ENCODE peak calls at places on chromosomes 16 and 17, in five cellular contexts. Y, M, Q, D and O are unnamed samples.
A peak's percentile ranks its signal among the peaks of the same experiment; 100 is the strongest.

GRCh38 chr17:65088621-65089385 is 32.3 kb upstream of the GNA13 start:
- DNase-seq in Y (peak; percentile 67), M (no peak), Q (no peak), D (no peak), O (peak; percentile 91)

GRCh38 chr17:9226130-9226793 is 205.0 kb downstream of the NTN1 start:
- DNase-seq in Y (no peak), M (no peak), Q (no peak), D (no peak), O (no peak)

GRCh38 chr16:78523212-78523995 is 423.9 kb downstream of the WWOX start:
- DNase-seq in Y (no peak), M (no peak), Q (no peak), D (no peak), O (no peak)

GRCh38 chr17:55577011-55577586 is 65.8 kb upstream of the SMIM36 start:
- DNase-seq in Y (peak; percentile 79), M (peak; percentile 69), Q (no peak), D (peak; percentile 19), O (no peak)

GRCh38 chr17:45305532-45306087 is 11.2 kb downstream of the MAP3K14 start:
- DNase-seq in Y (peak; percentile 73), M (peak; percentile 88), Q (no peak), D (no peak), O (no peak)

GRCh38 chr17:9266769-9267168 is 245.5 kb downstream of the NTN1 start:
- DNase-seq in Y (no peak), M (no peak), Q (no peak), D (no peak), O (no peak)

GRCh38 chr16:67529639-67530012 is 997 bp downstream of the RIPOR1 start:
- DNase-seq in Y (no peak), M (peak; percentile 38), Q (no peak), D (no peak), O (no peak)

GRCh38 chr16:22325598-22326368 is 28.6 kb downstream of the POLR3E start:
- DNase-seq in Y (no peak), M (no peak), Q (no peak), D (no peak), O (no peak)

GRCh38 chr16:65916995-65917394 is 449.5 kb upstream of the CDH5 start:
- DNase-seq in Y (no peak), M (no peak), Q (no peak), D (no peak), O (no peak)

GRCh38 chr17:40558300-40558584 is 7.0 kb downstream of the CCR7 start:
- DNase-seq in Y (no peak), M (no peak), Q (no peak), D (no peak), O (no peak)

GRCh38 chr17:41974658-41975057 is 8.1 kb downstream of the CNP start:
- DNase-seq in Y (no peak), M (no peak), Q (no peak), D (no peak), O (no peak)